ENCODE peak calls at places on chromosomes 6 and 20, in four cellular contexts. D is K562, B is stomach, V is esophagus muscularis mucosa. A is an unnamed sample.

GRCh38 chr20:49717693-49718092 is 4.0 kb upstream of the B4GALT5 start:
- DNase-seq in D (peak; percentile 44), B (no peak), V (no peak), A (no peak)

GRCh38 chr6:13924949-13925881 is at the start of gene RNF182:
- DNase-seq in D (peak; percentile 84), B (no peak), V (no peak), A (no peak)

GRCh38 chr6:169386431-169387057 is 132.9 kb upstream of the THBS2 start:
- DNase-seq in D (no peak), B (no peak), V (peak; percentile 83), A (peak; percentile 79)

GRCh38 chr20:36865076-36865860 is 10.7 kb upstream of the TLDC2 start:
- DNase-seq in D (no peak), B (no peak), V (no peak), A (no peak)

GRCh38 chr6:66772785-66773184 is 1065.8 kb upstream of the EYS start:
- DNase-seq in D (no peak), B (no peak), V (no peak), A (no peak)

GRCh38 chr20:24745617-24746350 is 203.3 kb upstream of the CST7 start:
- DNase-seq in D (no peak), B (no peak), V (no peak), A (peak; percentile 87)

GRCh38 chr6:137920331-137920730 is 53.3 kb downstream of the TNFAIP3 start:
- DNase-seq in D (no peak), B (no peak), V (no peak), A (no peak)

GRCh38 chr20:48184229-48184628 is 398.9 kb upstream of the SULF2 start:
- DNase-seq in D (no peak), B (no peak), V (no peak), A (no peak)

GRCh38 chr6:2563635-2564034 is 187.1 kb downstream of the MYLK4 start:
- DNase-seq in D (no peak), B (no peak), V (no peak), A (no peak)

GRCh38 chr6:127190552-127190951 is 72.1 kb downstream of the RSPO3 start:
- DNase-seq in D (peak; percentile 29), B (no peak), V (no peak), A (no peak)

GRCh38 chr6:43768983-43769525 is 957 bp upstream of the VEGFA start:
- DNase-seq in D (no peak), B (no peak), V (no peak), A (no peak)

GRCh38 chr6:16130437-16130891 is 1.6 kb downstream of the MYLIP start:
- DNase-seq in D (no peak), B (no peak), V (no peak), A (no peak)

GRCh38 chr6:144519429-144519828 is 234.3 kb downstream of the UTRN start:
- DNase-seq in D (no peak), B (no peak), V (no peak), A (no peak)

GRCh38 chr6:10410214-10410873 is 4.5 kb downstream of the TFAP2A start:
- DNase-seq in D (no peak), B (no peak), V (no peak), A (peak; percentile 44)

GRCh38 chr20:53517146-53517545 is 76.5 kb downstream of the ZNF217 start:
- DNase-seq in D (peak; percentile 60), B (no peak), V (no peak), A (no peak)

GRCh38 chr6:52394251-52394666 is 25.9 kb upstream of the EFHC1 start:
- DNase-seq in D (no peak), B (no peak), V (no peak), A (no peak)

GRCh38 chr20:17796096-17796563 is 96.4 kb downstream of the BANF2 start:
- DNase-seq in D (no peak), B (peak; percentile 35), V (no peak), A (no peak)

GRCh38 chr6:155541976-155542375 is 86.3 kb upstream of the NOX3 start:
- DNase-seq in D (no peak), B (no peak), V (no peak), A (no peak)

GRCh38 chr6:147974376-147974775 is 368.3 kb upstream of the SASH1 start:
- DNase-seq in D (no peak), B (no peak), V (no peak), A (no peak)

GRCh38 chr20:4406627-4407026 is 315.1 kb upstream of the PRND start:
- DNase-seq in D (peak; percentile 44), B (no peak), V (no peak), A (no peak)

GRCh38 chr6:141552031-141552430 is 580.7 kb upstream of the GJE1 start:
- DNase-seq in D (no peak), B (no peak), V (no peak), A (no peak)

GRCh38 chr20:61300293-61300692 is 48.2 kb downstream of the CDH4 start:
- DNase-seq in D (no peak), B (no peak), V (no peak), A (no peak)

GRCh38 chr6:125802943-125803377 is 12.2 kb downstream of the NCOA7 start:
- DNase-seq in D (no peak), B (no peak), V (no peak), A (no peak)

GRCh38 chr6:149248688-149249369 is 68.7 kb upstream of the TAB2 start:
- DNase-seq in D (peak; percentile 34), B (no peak), V (no peak), A (no peak)

GRCh38 chr6:154653853-154654252 is 79.4 kb upstream of the SCAF8 start:
- DNase-seq in D (no peak), B (no peak), V (no peak), A (no peak)

GRCh38 chr6:21748343-21749063 is 155.0 kb downstream of the SOX4 start:
- DNase-seq in D (no peak), B (no peak), V (no peak), A (no peak)

GRCh38 chr6:16136536-16137450 is 7.9 kb downstream of the MYLIP start:
- DNase-seq in D (peak; percentile 38), B (peak; percentile 40), V (no peak), A (no peak)

GRCh38 chr20:63767886-63768285 is 28.3 kb downstream of the SLC2A4RG start:
- DNase-seq in D (no peak), B (no peak), V (no peak), A (no peak)

GRCh38 chr6:84021625-84022024 is 11.9 kb upstream of the MRAP2 start:
- DNase-seq in D (no peak), B (no peak), V (no peak), A (no peak)

GRCh38 chr6:41503435-41503768 is 42.8 kb upstream of the FOXP4 start:
- DNase-seq in D (no peak), B (no peak), V (no peak), A (no peak)

GRCh38 chr6:41502607-41503434 is 43.4 kb upstream of the FOXP4 start:
- DNase-seq in D (no peak), B (peak; percentile 40), V (no peak), A (no peak)

GRCh38 chr6:41504526-41505021 is 41.6 kb upstream of the FOXP4 start:
- DNase-seq in D (no peak), B (no peak), V (no peak), A (no peak)

GRCh38 chr6:41503841-41504525 is 42.2 kb upstream of the FOXP4 start:
- DNase-seq in D (no peak), B (no peak), V (no peak), A (no peak)

GRCh38 chr6:41505084-41506049 is 40.8 kb upstream of the FOXP4 start:
- DNase-seq in D (no peak), B (peak; percentile 75), V (peak; percentile 93), A (no peak)
- TF ChIP-seq POLR2AphosphoS5 in D (no peak), B (peak; percentile 39), V (peak; percentile 55), A (peak; percentile 70)

GRCh38 chr6:5120011-5120410 is 34.9 kb downstream of the PPP1R3G start:
- DNase-seq in D (no peak), B (no peak), V (no peak), A (no peak)

GRCh38 chr6:5116243-5116991 is 31.3 kb downstream of the PPP1R3G start:
- DNase-seq in D (no peak), B (no peak), V (no peak), A (no peak)

GRCh38 chr6:5121956-5122355 is 36.8 kb downstream of the PPP1R3G start:
- DNase-seq in D (no peak), B (no peak), V (no peak), A (no peak)

GRCh38 chr6:5121479-5121878 is 36.3 kb downstream of the PPP1R3G start:
- DNase-seq in D (no peak), B (no peak), V (no peak), A (no peak)

DNA sequence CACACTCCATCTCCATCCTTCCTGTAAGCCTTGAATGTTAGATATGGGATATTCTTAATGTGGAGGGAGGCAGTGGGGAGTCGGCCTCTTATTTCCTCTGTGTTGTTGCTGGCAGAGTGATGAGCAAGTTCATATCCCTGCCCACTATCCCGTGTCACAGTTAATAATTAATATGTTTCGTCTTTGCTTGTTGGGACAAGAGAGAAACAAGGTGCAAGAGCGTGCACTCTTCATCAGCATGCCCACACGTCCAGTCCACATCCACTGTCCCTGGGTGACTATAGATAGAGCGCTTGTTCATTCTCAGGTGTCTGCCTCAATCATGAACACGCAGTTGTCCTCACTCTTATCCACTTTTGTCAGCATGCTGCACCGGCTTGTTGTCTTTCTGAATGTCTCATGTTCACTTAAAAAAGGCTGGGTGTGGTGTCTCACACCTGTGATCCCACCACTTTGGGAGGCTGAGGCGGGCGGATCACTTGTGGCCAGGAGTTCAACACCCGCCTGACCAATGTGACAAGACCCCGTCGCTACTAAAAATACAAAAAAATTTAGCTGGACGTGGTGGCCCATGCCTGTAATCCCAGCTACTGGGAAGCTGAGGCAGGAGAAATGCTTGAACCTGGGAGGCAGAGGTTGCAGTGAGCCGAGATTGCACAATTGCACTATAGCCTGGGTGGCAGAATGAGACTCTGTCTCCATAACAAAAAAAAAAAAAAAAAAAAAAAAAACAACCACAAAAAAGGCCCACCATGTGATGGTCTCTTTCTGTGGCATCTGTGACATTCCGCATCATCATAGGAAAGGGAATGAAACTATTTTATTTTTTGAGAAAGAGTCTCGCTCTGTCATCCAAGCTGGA is 34.2 kb downstream of the PPP1R3G start:
- DNase-seq in D (no peak), B (no peak), V (no peak), A (no peak)
- TF ChIP-seq POLR2A in D (no peak), B (no peak), V (no peak), A (no peak)

GRCh38 chr6:36969240-36969691 is 14.7 kb downstream of the PI16 start:
- DNase-seq in D (no peak), B (peak; percentile 71), V (no peak), A (no peak)

GRCh38 chr6:36969988-36970891 is 15.7 kb downstream of the PI16 start:
- DNase-seq in D (no peak), B (no peak), V (no peak), A (no peak)

GRCh38 chr6:36967301-36967700 is 12.8 kb downstream of the PI16 start:
- DNase-seq in D (no peak), B (no peak), V (no peak), A (no peak)

GRCh38 chr6:36968266-36968977 is 13.9 kb downstream of the PI16 start:
- DNase-seq in D (no peak), B (peak; percentile 64), V (no peak), A (no peak)

GRCh38 chr6:36967757-36968156 is 13.2 kb downstream of the PI16 start:
- DNase-seq in D (no peak), B (no peak), V (no peak), A (no peak)
- H3K36me3 ChIP-seq in D (peaks cover 57% of the 10 kb centered on the region), B (peaks cover 62% of the 10 kb centered on the region), V (peaks cover 68% of the 10 kb centered on the region), A (peaks cover 55% of the 10 kb centered on the region)

GRCh38 chr6:47061631-47062300 is 19.6 kb upstream of the ADGRF1 start:
- DNase-seq in D (no peak), B (no peak), V (no peak), A (no peak)
- TF ChIP-seq POLR2AphosphoS5 in D (no peak), B (no peak), V (no peak), A (no peak)

GRCh38 chr6:99521557-99522286 is 6.5 kb upstream of the USP45 start:
- DNase-seq in D (peak; percentile 33), B (no peak), V (no peak), A (no peak)
- TF ChIP-seq POLR2A in D (no peak), B (no peak), V (no peak), A (no peak)

A was measured in vagina.